ENCODE peak calls at places on chromosomes 13 and 19, in five cellular contexts. B, V, A, C and P are unnamed samples.

GRCh38 chr13:31835932-31836331 is 96.6 kb downstream of the RXFP2 start:
- DNase-seq in B (no peak), V (no peak), A (no peak), C (no peak), P (no peak)

GRCh38 chr13:110006304-110006703 is 219.9 kb upstream of the IRS2 start:
- DNase-seq in B (no peak), V (no peak), A (no peak), C (peak; percentile 21), P (no peak)

GRCh38 chr19:41646589-41647204 is 19.8 kb upstream of the CEACAM4 start:
- DNase-seq in B (no peak), V (no peak), A (no peak), C (peak; percentile 22), P (no peak)

GRCh38 chr19:31538879-31539278 is 189.6 kb upstream of the TSHZ3 start:
- DNase-seq in B (no peak), V (no peak), A (no peak), C (no peak), P (no peak)

GRCh38 chr19:4645718-4646117 is 6.4 kb downstream of the TNFAIP8L1 start:
- DNase-seq in B (no peak), V (no peak), A (no peak), C (no peak), P (no peak)

GRCh38 chr19:28793391-28794168 is 419.4 kb downstream of the UQCRFS1 start:
- DNase-seq in B (peak; percentile 6), V (no peak), A (no peak), C (no peak), P (no peak)

GRCh38 chr13:113724016-113724758 is 34.8 kb upstream of the TMEM255B start:
- DNase-seq in B (no peak), V (peak; percentile 45), A (no peak), C (peak; percentile 13), P (no peak)

GRCh38 chr13:78201411-78201810 is 282.8 kb upstream of the EDNRB start:
- DNase-seq in B (no peak), V (no peak), A (no peak), C (no peak), P (no peak)

GRCh38 chr13:45823583-45823982 is 28.0 kb downstream of the SIAH3 start:
- DNase-seq in B (no peak), V (no peak), A (no peak), C (no peak), P (no peak)

GRCh38 chr19:5037936-5038335 is 69.0 kb downstream of the KDM4B start:
- DNase-seq in B (no peak), V (no peak), A (no peak), C (no peak), P (no peak)

GRCh38 chr19:11125994-11126685 is 29.4 kb downstream of the SPC24 start:
- DNase-seq in B (peak; percentile 65), V (peak; percentile 87), A (peak; percentile 77), C (peak; percentile 82), P (peak; percentile 49)

GRCh38 chr19:8518536-8518935 is 4.6 kb upstream of the ZNF414 start:
- DNase-seq in B (no peak), V (no peak), A (no peak), C (no peak), P (no peak)

GRCh38 chr19:2567580-2567979 is 91.7 kb downstream of the GADD45B start:
- DNase-seq in B (no peak), V (peak; percentile 92), A (no peak), C (no peak), P (no peak)

GRCh38 chr19:8393192-8393870 is 3.2 kb downstream of the RAB11B start:
- DNase-seq in B (no peak), V (no peak), A (no peak), C (no peak), P (no peak)

GRCh38 chr13:30052127-30052526 is 201.7 kb upstream of the UBL3 start:
- DNase-seq in B (no peak), V (no peak), A (no peak), C (no peak), P (no peak)

GRCh38 chr13:112768795-112769411 is 79.1 kb downstream of the ATP11A start:
- DNase-seq in B (no peak), V (no peak), A (no peak), C (peak; percentile 34), P (no peak)

GRCh38 chr13:113367771-113368170 is 3.8 kb upstream of the GRTP1 start:
- DNase-seq in B (no peak), V (no peak), A (no peak), C (no peak), P (no peak)

GRCh38 chr13:95020298-95020987 is 280.8 kb downstream of the ABCC4 start:
- DNase-seq in B (no peak), V (no peak), A (no peak), C (no peak), P (no peak)

GRCh38 chr13:31790992-31791391 is 51.7 kb downstream of the RXFP2 start:
- DNase-seq in B (no peak), V (no peak), A (no peak), C (no peak), P (no peak)

GRCh38 chr19:50204811-50205675 is 1.6 kb downstream of the MYH14 start:
- DNase-seq in B (peak; percentile 72), V (no peak), A (no peak), C (peak; percentile 96), P (no peak)
- H3K9me3 ChIP-seq in B (no peaks in the 10 kb centered on the region), V (no peaks in the 10 kb centered on the region), A (no peaks in the 10 kb centered on the region), C (no peaks in the 10 kb centered on the region), P (no peaks in the 10 kb centered on the region)

GRCh38 chr13:54445865-54446264 is 1417.3 kb downstream of the OLFM4 start:
- DNase-seq in B (no peak), V (no peak), A (no peak), C (no peak), P (no peak)
- H3K9me3 ChIP-seq in B (no peaks in the 10 kb centered on the region), V (no peaks in the 10 kb centered on the region), A (no peaks in the 10 kb centered on the region), C (no peaks in the 10 kb centered on the region), P (no peaks in the 10 kb centered on the region)

GRCh38 chr19:48023518-48023917 is 20.4 kb downstream of the CABP5 start:
- DNase-seq in B (no peak), V (no peak), A (no peak), C (no peak), P (no peak)

GRCh38 chr19:48025480-48025879 is 18.4 kb downstream of the CABP5 start:
- DNase-seq in B (no peak), V (no peak), A (no peak), C (no peak), P (no peak)

GRCh38 chr19:48033604-48034003 is 10.3 kb downstream of the CABP5 start:
- DNase-seq in B (no peak), V (no peak), A (no peak), C (no peak), P (no peak)

GRCh38 chr19:48030073-48030472 is 13.8 kb downstream of the CABP5 start:
- DNase-seq in B (no peak), V (no peak), A (no peak), C (no peak), P (no peak)

DNA sequence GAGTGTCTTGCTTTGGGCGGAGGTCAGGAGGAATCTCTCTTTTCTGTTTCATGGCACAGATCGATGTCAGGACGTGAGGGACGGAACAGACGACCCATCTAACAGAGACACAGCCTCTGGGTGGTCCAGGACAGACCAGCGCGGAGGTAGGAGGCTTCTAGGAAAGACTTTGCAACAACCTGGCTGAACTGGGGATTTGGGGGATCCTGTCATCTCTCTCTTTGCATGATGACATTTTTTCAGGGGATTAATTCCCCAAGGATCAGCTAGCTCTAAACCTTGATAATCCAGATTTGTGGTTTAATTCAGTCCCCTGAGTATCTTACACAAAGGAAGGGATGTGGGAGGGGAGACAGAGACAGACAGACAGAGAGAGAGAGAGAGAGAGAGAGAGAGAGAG is 14.4 kb downstream of the CABP5 start:
- DNase-seq in B (no peak), V (no peak), A (no peak), C (no peak), P (no peak)
- H3K9me3 ChIP-seq in B (no peaks in the 10 kb centered on the region), V (no peaks in the 10 kb centered on the region), A (no peaks in the 10 kb centered on the region), C (no peaks in the 10 kb centered on the region), P (peaks cover 2% of the 10 kb centered on the region)

DNA sequence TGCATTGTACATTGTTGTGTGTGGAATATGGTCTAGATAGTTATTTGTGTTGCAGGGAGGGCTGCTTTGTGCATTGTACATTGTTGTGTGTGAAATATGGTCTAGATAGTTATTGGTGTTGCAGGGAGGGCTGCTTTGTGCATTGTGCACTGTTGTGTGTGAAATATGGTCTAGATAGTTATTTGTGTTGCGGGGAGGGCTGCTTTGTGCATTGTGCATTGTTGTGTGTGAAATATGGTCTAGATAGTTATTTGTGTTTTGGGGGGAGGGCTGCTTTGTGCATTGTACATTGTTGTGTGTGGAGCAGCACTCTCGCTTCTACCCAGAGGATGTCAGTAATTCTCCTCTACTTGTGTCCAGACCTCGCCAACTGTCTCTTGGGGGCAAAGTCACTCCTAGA is 36.3 kb upstream of the ZNF835 start:
- DNase-seq in B (no peak), V (no peak), A (no peak), C (no peak), P (no peak)
- H3K9me3 ChIP-seq in B (peaks cover 4% of the 10 kb centered on the region), V (peaks cover 2% of the 10 kb centered on the region), A (no peaks in the 10 kb centered on the region), C (no peaks in the 10 kb centered on the region), P (no peaks in the 10 kb centered on the region)

DNA sequence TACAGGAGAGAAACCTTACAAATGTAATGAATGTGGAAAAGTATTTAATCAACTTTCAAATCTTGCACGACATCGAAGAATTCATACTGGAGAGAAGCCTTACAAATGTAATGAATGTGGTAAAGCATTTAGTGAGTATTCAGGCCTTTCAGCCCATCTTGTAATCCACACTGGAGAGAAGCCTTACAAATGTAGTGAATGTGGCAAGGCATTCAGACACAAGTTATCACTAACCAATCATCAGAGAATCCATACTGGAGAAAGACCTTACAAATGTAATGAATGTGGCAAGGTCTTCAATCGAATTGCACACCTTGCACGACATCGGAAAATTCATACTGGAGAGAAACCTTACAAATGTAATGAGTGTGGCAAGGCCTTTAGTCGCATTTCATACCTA is 13.6 kb upstream of the ZNF610 start:
- DNase-seq in B (no peak), V (no peak), A (no peak), C (no peak), P (no peak)
- H3K9me3 ChIP-seq in B (peaks cover 93% of the 10 kb centered on the region), V (peaks cover 21% of the 10 kb centered on the region), A (peaks cover 2% of the 10 kb centered on the region), C (no peaks in the 10 kb centered on the region), P (peaks cover 86% of the 10 kb centered on the region)

DNA sequence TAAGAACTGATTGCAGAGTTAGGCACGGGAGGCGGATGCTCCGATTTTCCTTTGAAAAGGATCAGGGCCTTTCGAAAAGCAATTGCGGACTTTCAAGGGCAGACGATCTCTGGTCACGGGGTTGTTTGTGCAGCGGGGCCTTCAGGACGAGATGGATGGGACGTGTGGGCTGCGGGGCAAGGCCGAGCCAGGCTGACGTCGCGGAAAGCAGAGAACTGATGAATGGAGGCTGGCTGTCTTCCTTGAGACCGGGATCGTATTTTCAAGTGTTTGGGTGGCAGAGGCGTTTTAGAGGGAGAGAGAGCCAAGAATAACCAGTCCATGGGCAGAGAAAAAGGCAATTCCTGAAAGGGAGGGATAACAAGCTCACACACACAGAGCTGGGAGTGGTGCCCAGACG is 138.9 kb upstream of the USP29 start:
- DNase-seq in B (no peak), V (no peak), A (no peak), C (no peak), P (no peak)
- H3K9me3 ChIP-seq in B (peaks cover 21% of the 10 kb centered on the region), V (peaks cover 5% of the 10 kb centered on the region), A (no peaks in the 10 kb centered on the region), C (no peaks in the 10 kb centered on the region), P (peaks cover 3% of the 10 kb centered on the region)

GRCh38 chr19:53639471-53639870 is 7.7 kb downstream of the DPRX start:
- DNase-seq in B (no peak), V (no peak), A (no peak), C (no peak), P (no peak)
- H3K9me3 ChIP-seq in B (no peaks in the 10 kb centered on the region), V (peaks cover 2% of the 10 kb centered on the region), A (no peaks in the 10 kb centered on the region), C (no peaks in the 10 kb centered on the region), P (no peaks in the 10 kb centered on the region)

DNA sequence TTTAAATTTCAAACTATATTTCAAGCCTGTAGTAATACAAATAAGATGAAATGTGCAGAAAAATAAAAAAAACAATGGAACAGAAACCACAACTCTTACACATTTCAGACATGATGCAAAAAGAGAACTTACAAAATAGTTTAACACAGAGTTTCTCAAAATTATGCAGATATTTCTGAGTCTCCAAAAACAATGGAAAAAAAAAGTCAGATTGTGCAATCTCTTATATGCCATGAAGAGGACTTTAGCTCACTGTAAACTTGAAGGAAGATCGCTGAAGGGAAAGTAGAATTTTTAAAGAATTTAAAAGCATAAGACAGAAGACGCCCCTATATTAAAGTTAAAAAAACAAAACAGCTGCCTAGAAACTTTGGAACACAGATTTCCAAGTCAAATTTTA is 20.4 kb downstream of the ZNF708 start:
- DNase-seq in B (no peak), V (no peak), A (no peak), C (no peak), P (no peak)
- H3K9me3 ChIP-seq in B (peaks cover 49% of the 10 kb centered on the region), V (no peaks in the 10 kb centered on the region), A (no peaks in the 10 kb centered on the region), C (no peaks in the 10 kb centered on the region), P (peaks cover 3% of the 10 kb centered on the region)